ENCODE peak calls at places on chromosome 2, in four cellular contexts. D is K562, L is GM12878, Q is HepG2. U is an unnamed sample.

GRCh38 chr2:66851449-66851872 is 416.5 kb downstream of the MEIS1 start:
- DNase-seq in D (no peak), L (no peak), Q (peak; percentile 9), U (no peak)

GRCh38 chr2:151029406-151030157 is 232.1 kb downstream of the RBM43 start:
- DNase-seq in D (no peak), L (no peak), Q (no peak), U (no peak)

GRCh38 chr2:111161971-111162370 is 41.3 kb downstream of the BCL2L11 start:
- DNase-seq in D (no peak), L (no peak), Q (no peak), U (no peak)

GRCh38 chr2:118539290-118539689 is 308.2 kb downstream of the EN1 start:
- DNase-seq in D (no peak), L (no peak), Q (peak; percentile 14), U (peak; percentile 56)

GRCh38 chr2:241541564-241542277 is 16.8 kb upstream of the BOK start:
- DNase-seq in D (no peak), L (no peak), Q (no peak), U (no peak)

GRCh38 chr2:43075054-43075593 is 151.3 kb downstream of the ZFP36L2 start:
- DNase-seq in D (no peak), L (no peak), Q (peak; percentile 76), U (no peak)

GRCh38 chr2:177489719-177490301 is 97.2 kb downstream of the AGPS start:
- DNase-seq in D (peak; percentile 21), L (no peak), Q (peak; percentile 41), U (no peak)

GRCh38 chr2:43220229-43220981 is 6.0 kb downstream of the ZFP36L2 start:
- DNase-seq in D (no peak), L (no peak), Q (no peak), U (no peak)

GRCh38 chr2:236997086-236997485 is 88.6 kb upstream of the COPS8 start:
- DNase-seq in D (no peak), L (no peak), Q (no peak), U (no peak)

GRCh38 chr2:96135171-96135570 is 3.1 kb downstream of the ASTL start:
- DNase-seq in D (no peak), L (no peak), Q (no peak), U (no peak)

GRCh38 chr2:71672011-71672639 is 218.8 kb downstream of the DYSF start:
- DNase-seq in D (no peak), L (no peak), Q (peak; percentile 18), U (peak; percentile 62)
- TF ChIP-seq NR2C2 in D (no peak), L (no peak), Q (no peak), U (no peak)

GRCh38 chr2:153404792-153405191 is 73.8 kb downstream of the RPRM start:
- DNase-seq in D (no peak), L (no peak), Q (no peak), U (no peak)
- TF ChIP-seq NR2C2 in D (no peak), L (no peak), Q (no peak), U (no peak)

DNA sequence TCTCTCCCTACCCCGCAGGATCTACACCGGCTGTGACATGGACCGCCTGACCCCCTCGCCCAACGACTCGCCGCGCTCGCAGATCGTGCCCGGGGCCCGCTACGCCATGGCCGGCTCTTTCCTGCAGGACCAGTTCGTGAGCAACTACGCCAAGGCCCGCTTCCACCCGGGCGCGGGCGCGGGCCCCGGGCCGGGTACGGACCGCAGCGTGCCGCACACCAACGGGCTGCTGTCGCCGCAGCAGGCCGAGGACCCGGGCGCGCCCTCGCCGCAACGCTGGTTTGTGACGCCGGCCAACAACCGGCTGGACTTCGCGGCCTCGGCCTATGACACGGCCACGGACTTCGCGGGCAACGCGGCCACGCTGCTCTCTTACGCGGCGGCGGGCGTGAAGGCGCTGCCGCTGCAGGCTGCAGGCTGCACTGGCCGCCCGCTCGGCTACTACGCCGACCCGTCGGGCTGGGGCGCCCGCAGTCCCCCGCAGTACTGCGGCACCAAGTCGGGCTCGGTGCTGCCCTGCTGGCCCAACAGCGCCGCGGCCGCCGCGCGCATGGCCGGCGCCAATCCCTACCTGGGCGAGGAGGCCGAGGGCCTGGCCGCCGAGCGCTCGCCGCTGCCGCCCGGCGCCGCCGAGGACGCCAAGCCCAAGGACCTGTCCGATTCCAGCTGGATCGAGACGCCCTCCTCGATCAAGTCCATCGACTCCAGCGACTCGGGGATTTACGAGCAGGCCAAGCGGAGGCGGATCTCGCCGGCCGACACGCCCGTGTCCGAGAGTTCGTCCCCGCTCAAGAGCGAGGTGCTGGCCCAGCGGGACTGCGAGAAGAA is 7.5 kb downstream of the TBR1 start:
- DNase-seq in D (no peak), L (no peak), Q (no peak), U (peak; percentile 53)
- TF ChIP-seq NR2C2 in D (no peak), L (no peak), Q (no peak), U (no peak)

GRCh38 chr2:26542194-26542455 is 64.2 kb upstream of the OTOF start:
- DNase-seq in D (no peak), L (no peak), Q (no peak), U (no peak)
- TF ChIP-seq NR2C2 in D (no peak), L (no peak), Q (no peak), U (no peak)